ENCODE peak calls at places on chromosomes 1 and 21, in seven cellular contexts. One of them, this sample, is unnamed.

GRCh38 chr1:27876341-27877114 is 4.2 kb downstream of the THEMIS2 start:
- DNase-seq in ovary: no peak
- DNase-seq in stomach: no peak
- DNase-seq in aorta: no peak
- DNase-seq in body of pancreas: no peak
- DNase-seq in IMR-90: no peak
- DNase-seq in CD4-positive, CD25-positive, alpha-beta regulatory T cell: no peak
- DNase-seq in this sample: no peak

GRCh38 chr1:156859523-156860112 is 701 bp upstream of the INSRR start:
- DNase-seq in ovary: no peak
- DNase-seq in stomach: peak; percentile 25
- DNase-seq in aorta: no peak
- DNase-seq in body of pancreas: peak; percentile 12
- DNase-seq in IMR-90: no peak
- DNase-seq in CD4-positive, CD25-positive, alpha-beta regulatory T cell: no peak
- DNase-seq in this sample: no peak

GRCh38 chr1:36134805-36135339 is 9.8 kb upstream of the COL8A2 start:
- DNase-seq in ovary: peak; percentile 58
- DNase-seq in stomach: peak; percentile 55
- DNase-seq in aorta: peak; percentile 72
- DNase-seq in body of pancreas: peak; percentile 51
- DNase-seq in IMR-90: peak; percentile 38
- DNase-seq in CD4-positive, CD25-positive, alpha-beta regulatory T cell: no peak
- DNase-seq in this sample: no peak

GRCh38 chr1:77544845-77545244 is 137.6 kb downstream of the ZZZ3 start:
- DNase-seq in ovary: no peak
- DNase-seq in stomach: no peak
- DNase-seq in aorta: no peak
- DNase-seq in body of pancreas: no peak
- DNase-seq in IMR-90: no peak
- DNase-seq in CD4-positive, CD25-positive, alpha-beta regulatory T cell: no peak
- DNase-seq in this sample: no peak

GRCh38 chr1:177848577-177848976 is 121.3 kb downstream of the SEC16B start:
- DNase-seq in ovary: no peak
- DNase-seq in stomach: no peak
- DNase-seq in aorta: no peak
- DNase-seq in body of pancreas: no peak
- DNase-seq in IMR-90: peak; percentile 62
- DNase-seq in CD4-positive, CD25-positive, alpha-beta regulatory T cell: no peak
- DNase-seq in this sample: no peak

GRCh38 chr1:33029921-33030320 is 6.8 kb downstream of the AK2 start:
- DNase-seq in ovary: no peak
- DNase-seq in stomach: no peak
- DNase-seq in aorta: no peak
- DNase-seq in body of pancreas: no peak
- DNase-seq in IMR-90: no peak
- DNase-seq in CD4-positive, CD25-positive, alpha-beta regulatory T cell: no peak
- DNase-seq in this sample: no peak

GRCh38 chr1:89894210-89894668 is 73.4 kb downstream of the LRRC8D start:
- DNase-seq in ovary: no peak
- DNase-seq in stomach: no peak
- DNase-seq in aorta: no peak
- DNase-seq in body of pancreas: no peak
- DNase-seq in IMR-90: peak; percentile 91
- DNase-seq in CD4-positive, CD25-positive, alpha-beta regulatory T cell: no peak
- DNase-seq in this sample: no peak

GRCh38 chr1:239539856-239540255 is 153.5 kb downstream of the CHRM3 start:
- DNase-seq in ovary: no peak
- DNase-seq in stomach: no peak
- DNase-seq in aorta: no peak
- DNase-seq in body of pancreas: no peak
- DNase-seq in IMR-90: no peak
- DNase-seq in CD4-positive, CD25-positive, alpha-beta regulatory T cell: no peak
- DNase-seq in this sample: no peak

GRCh38 chr1:81432654-81433109 is 368.1 kb upstream of the ADGRL2 start:
- DNase-seq in ovary: no peak
- DNase-seq in stomach: no peak
- DNase-seq in aorta: no peak
- DNase-seq in body of pancreas: no peak
- DNase-seq in IMR-90: no peak
- DNase-seq in CD4-positive, CD25-positive, alpha-beta regulatory T cell: no peak
- DNase-seq in this sample: no peak

GRCh38 chr1:208919371-208919770 is 664.1 kb upstream of the CAMK1G start:
- DNase-seq in ovary: no peak
- DNase-seq in stomach: no peak
- DNase-seq in aorta: no peak
- DNase-seq in body of pancreas: no peak
- DNase-seq in IMR-90: no peak
- DNase-seq in CD4-positive, CD25-positive, alpha-beta regulatory T cell: no peak
- DNase-seq in this sample: no peak

DNA sequence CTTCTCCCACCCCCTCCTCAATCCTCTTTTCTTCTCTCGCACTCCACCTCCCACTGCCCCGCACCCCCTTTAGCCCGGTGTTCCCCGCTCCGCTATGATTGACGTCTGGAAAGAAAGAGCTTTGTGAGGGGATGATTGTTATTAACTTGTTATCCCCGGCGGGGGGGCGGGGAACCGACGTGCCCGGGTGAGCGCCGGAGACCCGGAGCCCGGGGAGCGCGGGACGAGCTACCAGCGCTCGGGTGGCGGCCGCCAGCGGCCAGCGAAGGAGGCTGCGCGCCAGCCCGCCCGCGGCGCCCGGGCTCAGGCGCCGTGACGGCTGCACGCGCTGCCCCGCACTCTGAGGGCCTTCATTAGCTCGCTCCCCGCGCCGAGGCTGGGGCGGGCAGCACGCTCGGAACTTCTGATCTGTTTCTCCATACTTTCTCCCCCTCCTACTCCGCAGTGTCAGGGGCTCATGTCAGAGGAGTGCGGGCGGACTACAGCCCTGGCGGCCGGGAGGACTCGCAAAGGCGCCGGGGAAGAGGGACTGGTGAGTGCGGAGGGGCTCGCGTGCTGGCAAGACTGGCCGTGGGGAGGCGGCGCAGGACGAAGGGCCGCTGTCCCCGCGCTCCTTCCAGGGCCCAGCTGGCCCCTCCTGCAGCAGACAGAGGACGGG is 2.1 kb downstream of the LHX8 start:
- DNase-seq in ovary: no peak
- DNase-seq in stomach: no peak
- DNase-seq in aorta: no peak
- DNase-seq in body of pancreas: no peak
- DNase-seq in IMR-90: no peak
- DNase-seq in CD4-positive, CD25-positive, alpha-beta regulatory T cell: no peak
- DNase-seq in this sample: no peak
- H3K27me3 ChIP-seq in ovary: peaks cover 4% of the 10 kb centered on the region
- H3K27me3 ChIP-seq in stomach: peaks cover 63% of the 10 kb centered on the region
- H3K27me3 ChIP-seq in aorta: no peaks in the 10 kb centered on the region
- H3K27me3 ChIP-seq in body of pancreas: no peaks in the 10 kb centered on the region
- H3K27me3 ChIP-seq in IMR-90: peaks cover 61% of the 10 kb centered on the region
- H3K27me3 ChIP-seq in CD4-positive, CD25-positive, alpha-beta regulatory T cell: peaks cover 21% of the 10 kb centered on the region
- H3K27me3 ChIP-seq in this sample: peaks cover 5% of the 10 kb centered on the region

GRCh38 chr1:64019818-64020217 is 183.6 kb upstream of the UBE2U start:
- DNase-seq in ovary: no peak
- DNase-seq in stomach: peak; percentile 41
- DNase-seq in aorta: no peak
- DNase-seq in body of pancreas: peak; percentile 38
- DNase-seq in IMR-90: peak; percentile 69
- DNase-seq in CD4-positive, CD25-positive, alpha-beta regulatory T cell: peak; percentile 56
- DNase-seq in this sample: no peak
- H3K4me3 ChIP-seq in ovary: no peak overlapping the region
- H3K4me3 ChIP-seq in stomach: no peak overlapping the region
- H3K4me3 ChIP-seq in aorta: no peak overlapping the region
- H3K4me3 ChIP-seq in body of pancreas: no peak overlapping the region
- H3K4me3 ChIP-seq in IMR-90: peak overlapping the region; percentile 31
- H3K4me3 ChIP-seq in CD4-positive, CD25-positive, alpha-beta regulatory T cell: no peak overlapping the region
- H3K4me3 ChIP-seq in this sample: no peak overlapping the region

GRCh38 chr1:20376880-20377494 is 86.3 kb downstream of the VWA5B1 start:
- DNase-seq in ovary: peak; percentile 43
- DNase-seq in stomach: peak; percentile 37
- DNase-seq in aorta: no peak
- DNase-seq in body of pancreas: no peak
- DNase-seq in IMR-90: peak; percentile 35
- DNase-seq in CD4-positive, CD25-positive, alpha-beta regulatory T cell: peak; percentile 41
- DNase-seq in this sample: peak; percentile 33
- H3K27me3 ChIP-seq in ovary: no peaks in the 10 kb centered on the region
- H3K27me3 ChIP-seq in stomach: peaks cover 19% of the 10 kb centered on the region
- H3K27me3 ChIP-seq in aorta: no peaks in the 10 kb centered on the region
- H3K27me3 ChIP-seq in body of pancreas: no peaks in the 10 kb centered on the region
- H3K27me3 ChIP-seq in IMR-90: peaks cover 14% of the 10 kb centered on the region
- H3K27me3 ChIP-seq in CD4-positive, CD25-positive, alpha-beta regulatory T cell: peaks cover 7% of the 10 kb centered on the region
- H3K27me3 ChIP-seq in this sample: peaks cover 3% of the 10 kb centered on the region

GRCh38 chr21:45019076-45019886 is 55.1 kb upstream of the ADARB1 start:
- DNase-seq in ovary: peak; percentile 24
- DNase-seq in stomach: no peak
- DNase-seq in aorta: peak; percentile 77
- DNase-seq in body of pancreas: no peak
- DNase-seq in IMR-90: no peak
- DNase-seq in CD4-positive, CD25-positive, alpha-beta regulatory T cell: no peak
- DNase-seq in this sample: no peak

GRCh38 chr21:45016491-45017375 is 57.6 kb upstream of the ADARB1 start:
- DNase-seq in ovary: peak; percentile 13
- DNase-seq in stomach: no peak
- DNase-seq in aorta: peak; percentile 41
- DNase-seq in body of pancreas: no peak
- DNase-seq in IMR-90: no peak
- DNase-seq in CD4-positive, CD25-positive, alpha-beta regulatory T cell: no peak
- DNase-seq in this sample: no peak

GRCh38 chr21:45017376-45017960 is 56.9 kb upstream of the ADARB1 start:
- DNase-seq in ovary: no peak
- DNase-seq in stomach: no peak
- DNase-seq in aorta: peak; percentile 29
- DNase-seq in body of pancreas: no peak
- DNase-seq in IMR-90: peak; percentile 19
- DNase-seq in CD4-positive, CD25-positive, alpha-beta regulatory T cell: no peak
- DNase-seq in this sample: no peak

GRCh38 chr21:45019887-45020537 is 54.4 kb upstream of the ADARB1 start:
- DNase-seq in ovary: peak; percentile 15
- DNase-seq in stomach: no peak
- DNase-seq in aorta: peak; percentile 45
- DNase-seq in body of pancreas: no peak
- DNase-seq in IMR-90: no peak
- DNase-seq in CD4-positive, CD25-positive, alpha-beta regulatory T cell: no peak
- DNase-seq in this sample: peak; percentile 3

GRCh38 chr21:45018131-45019075 is 56.0 kb upstream of the ADARB1 start:
- DNase-seq in ovary: peak; percentile 20
- DNase-seq in stomach: no peak
- DNase-seq in aorta: peak; percentile 60
- DNase-seq in body of pancreas: no peak
- DNase-seq in IMR-90: no peak
- DNase-seq in CD4-positive, CD25-positive, alpha-beta regulatory T cell: no peak
- DNase-seq in this sample: no peak
- H3K4me3 ChIP-seq in ovary: peak overlapping the region; percentile 34
- H3K4me3 ChIP-seq in stomach: peak overlapping the region; percentile 52
- H3K4me3 ChIP-seq in aorta: peak overlapping the region; percentile 14
- H3K4me3 ChIP-seq in body of pancreas: no peak overlapping the region
- H3K4me3 ChIP-seq in IMR-90: peak overlapping the region; percentile 35
- H3K4me3 ChIP-seq in CD4-positive, CD25-positive, alpha-beta regulatory T cell: no peak overlapping the region
- H3K4me3 ChIP-seq in this sample: no peak overlapping the region

DNA sequence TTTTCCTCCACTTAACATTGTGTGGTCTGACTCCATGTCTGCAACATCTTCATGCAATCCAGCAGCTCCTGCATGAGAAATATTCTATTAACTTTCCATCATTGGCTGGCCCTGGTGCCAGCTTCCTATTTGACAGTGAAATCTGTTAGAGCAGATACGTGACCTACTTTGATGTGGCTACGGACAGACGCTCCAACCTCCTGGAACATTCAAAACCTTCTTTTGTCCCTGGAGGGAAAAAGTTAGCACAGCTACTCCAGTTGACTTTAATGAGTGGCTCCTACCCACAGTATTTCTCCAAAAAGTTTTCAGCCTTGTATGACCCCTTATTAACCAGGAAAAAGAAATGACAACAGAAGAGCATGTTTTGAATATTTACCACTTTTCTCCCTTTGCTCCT is 22.0 kb downstream of the PRAMEF20 start:
- DNase-seq in ovary: no peak
- DNase-seq in stomach: no peak
- DNase-seq in aorta: no peak
- DNase-seq in body of pancreas: no peak
- DNase-seq in IMR-90: no peak
- DNase-seq in CD4-positive, CD25-positive, alpha-beta regulatory T cell: no peak
- DNase-seq in this sample: no peak
- H3K27me3 ChIP-seq in ovary: no peaks in the 10 kb centered on the region
- H3K27me3 ChIP-seq in stomach: no peaks in the 10 kb centered on the region
- H3K27me3 ChIP-seq in aorta: no peaks in the 10 kb centered on the region
- H3K27me3 ChIP-seq in body of pancreas: no peaks in the 10 kb centered on the region
- H3K27me3 ChIP-seq in IMR-90: no peaks in the 10 kb centered on the region
- H3K27me3 ChIP-seq in CD4-positive, CD25-positive, alpha-beta regulatory T cell: no peaks in the 10 kb centered on the region
- H3K27me3 ChIP-seq in this sample: no peaks in the 10 kb centered on the region

GRCh38 chr1:110188116-110188618 is 21.9 kb upstream of the KCNC4 start:
- DNase-seq in ovary: no peak
- DNase-seq in stomach: no peak
- DNase-seq in aorta: no peak
- DNase-seq in body of pancreas: no peak
- DNase-seq in IMR-90: peak; percentile 66
- DNase-seq in CD4-positive, CD25-positive, alpha-beta regulatory T cell: no peak
- DNase-seq in this sample: no peak

GRCh38 chr1:110190282-110190929 is 19.7 kb upstream of the KCNC4 start:
- DNase-seq in ovary: no peak
- DNase-seq in stomach: peak; percentile 48
- DNase-seq in aorta: peak; percentile 70
- DNase-seq in body of pancreas: peak; percentile 58
- DNase-seq in IMR-90: no peak
- DNase-seq in CD4-positive, CD25-positive, alpha-beta regulatory T cell: no peak
- DNase-seq in this sample: no peak

GRCh38 chr1:110186558-110186957 is 23.6 kb upstream of the KCNC4 start:
- DNase-seq in ovary: no peak
- DNase-seq in stomach: no peak
- DNase-seq in aorta: no peak
- DNase-seq in body of pancreas: no peak
- DNase-seq in IMR-90: no peak
- DNase-seq in CD4-positive, CD25-positive, alpha-beta regulatory T cell: no peak
- DNase-seq in this sample: no peak

GRCh38 chr1:110187139-110187890 is 22.8 kb upstream of the KCNC4 start:
- DNase-seq in ovary: no peak
- DNase-seq in stomach: no peak
- DNase-seq in aorta: peak; percentile 74
- DNase-seq in body of pancreas: no peak
- DNase-seq in IMR-90: no peak
- DNase-seq in CD4-positive, CD25-positive, alpha-beta regulatory T cell: no peak
- DNase-seq in this sample: no peak

DNA sequence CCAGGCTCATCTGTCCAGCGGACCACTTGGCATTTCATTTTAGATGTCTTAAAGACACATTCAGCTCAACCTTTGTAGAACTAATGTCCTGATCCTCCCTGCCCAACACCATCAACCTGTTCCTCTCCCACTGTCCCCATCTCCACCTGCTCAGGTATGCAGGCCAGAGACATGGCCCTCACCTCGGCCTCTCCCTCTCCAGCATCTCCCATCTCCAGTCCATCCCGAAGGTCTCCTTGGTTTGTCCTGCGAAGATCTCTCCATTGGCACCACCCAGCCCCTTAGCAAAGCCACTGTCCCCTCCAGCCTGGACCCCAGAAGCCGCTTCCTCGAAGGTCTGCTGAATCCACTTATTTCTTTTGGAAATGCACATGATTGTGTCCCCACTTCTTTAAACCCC is 20.9 kb upstream of the KCNC4 start:
- DNase-seq in ovary: no peak
- DNase-seq in stomach: no peak
- DNase-seq in aorta: no peak
- DNase-seq in body of pancreas: no peak
- DNase-seq in IMR-90: no peak
- DNase-seq in CD4-positive, CD25-positive, alpha-beta regulatory T cell: no peak
- DNase-seq in this sample: no peak
- H3K4me3 ChIP-seq in ovary: no peak overlapping the region
- H3K4me3 ChIP-seq in stomach: no peak overlapping the region
- H3K4me3 ChIP-seq in aorta: no peak overlapping the region
- H3K4me3 ChIP-seq in body of pancreas: no peak overlapping the region
- H3K4me3 ChIP-seq in IMR-90: no peak overlapping the region
- H3K4me3 ChIP-seq in CD4-positive, CD25-positive, alpha-beta regulatory T cell: no peak overlapping the region
- H3K4me3 ChIP-seq in this sample: no peak overlapping the region

GRCh38 chr1:44425327-44426082 is 20.4 kb downstream of the RNF220 start:
- DNase-seq in ovary: no peak
- DNase-seq in stomach: no peak
- DNase-seq in aorta: no peak
- DNase-seq in body of pancreas: no peak
- DNase-seq in IMR-90: no peak
- DNase-seq in CD4-positive, CD25-positive, alpha-beta regulatory T cell: no peak
- DNase-seq in this sample: no peak
- H3K27me3 ChIP-seq in ovary: no peaks in the 10 kb centered on the region
- H3K27me3 ChIP-seq in stomach: peaks cover 47% of the 10 kb centered on the region
- H3K27me3 ChIP-seq in aorta: no peaks in the 10 kb centered on the region
- H3K27me3 ChIP-seq in body of pancreas: no peaks in the 10 kb centered on the region
- H3K27me3 ChIP-seq in IMR-90: peaks cover 74% of the 10 kb centered on the region
- H3K27me3 ChIP-seq in CD4-positive, CD25-positive, alpha-beta regulatory T cell: peaks cover 59% of the 10 kb centered on the region
- H3K27me3 ChIP-seq in this sample: peaks cover 7% of the 10 kb centered on the region

This sample was measured in GM06990.